ENCODE peak calls at places on chromosomes 7 and 10, in ten cellular contexts. N is astrocyte, Y is IMR-90, C is GM23248, R is PC-3, O is neural progenitor cell, K is keratinocyte, W is mammary epithelial cell, B is endothelial cell of umbilical vein, I is neuronal stem cell. H is an unnamed sample.

GRCh38 chr7:92158660-92159575 is 20.0 kb downstream of the LRRD1 start:
- DNase-seq in R (peak; percentile 71), W (peak; percentile 52), N (peak; percentile 96), K (no peak), B (no peak), Y (peak; percentile 93), I (no peak), C (peak; percentile 93), O (no peak), H (peak; percentile 82)

GRCh38 chr7:80876894-80877414 is 41.9 kb downstream of the SEMA3C start:
- DNase-seq in N (peak; percentile 84), K (no peak), C (peak; percentile 66), Y (peak; percentile 56), R (peak; percentile 80), W (peak; percentile 68), O (no peak), I (no peak), B (no peak), H (no peak)

GRCh38 chr10:25744574-25744973 is 189.5 kb upstream of the MYO3A start:
- DNase-seq in C (no peak), Y (no peak), R (no peak), K (no peak), O (no peak), I (no peak), N (no peak), W (no peak), B (no peak), H (no peak)

GRCh38 chr10:122336332-122336731 is 38.2 kb upstream of the PLEKHA1 start:
- DNase-seq in R (no peak), O (no peak), B (no peak), C (no peak), K (peak; percentile 67), I (no peak), W (no peak), N (no peak), Y (no peak), H (no peak)

GRCh38 chr10:84095821-84096497 is 43.4 kb upstream of the GHITM start:
- DNase-seq in W (no peak), C (peak; percentile 43), N (peak; percentile 39), B (peak; percentile 76), O (no peak), K (no peak), R (no peak), I (no peak), Y (no peak), H (no peak)

GRCh38 chr7:862157-862556 is 14.2 kb upstream of the GET4 start:
- DNase-seq in I (no peak), Y (no peak), K (no peak), N (no peak), W (no peak), C (no peak), B (no peak), R (no peak), O (no peak), H (no peak)

GRCh38 chr7:43138710-43139601 is 26.5 kb downstream of the HECW1 start:
- DNase-seq in K (no peak), O (peak; percentile 60), N (peak; percentile 76), W (no peak), Y (peak; percentile 20), R (no peak), B (no peak), C (peak; percentile 19), I (peak; percentile 18), H (no peak)

GRCh38 chr7:82166666-82167065 is 276.9 kb downstream of the CACNA2D1 start:
- DNase-seq in Y (no peak), W (no peak), N (no peak), O (no peak), B (no peak), R (no peak), K (no peak), I (no peak), C (no peak), H (no peak)

GRCh38 chr7:157444843-157445135 is 108.0 kb downstream of the DNAJB6 start:
- DNase-seq in B (no peak), C (no peak), Y (no peak), I (no peak), N (no peak), R (no peak), O (no peak), K (no peak), W (no peak), H (no peak)

GRCh38 chr10:13690281-13690825 is 103.6 kb downstream of the PRPF18 start:
- DNase-seq in K (peak; percentile 50), W (peak; percentile 95), B (no peak), I (no peak), N (no peak), O (peak; percentile 63), Y (no peak), C (no peak), R (no peak), H (no peak)

DNA sequence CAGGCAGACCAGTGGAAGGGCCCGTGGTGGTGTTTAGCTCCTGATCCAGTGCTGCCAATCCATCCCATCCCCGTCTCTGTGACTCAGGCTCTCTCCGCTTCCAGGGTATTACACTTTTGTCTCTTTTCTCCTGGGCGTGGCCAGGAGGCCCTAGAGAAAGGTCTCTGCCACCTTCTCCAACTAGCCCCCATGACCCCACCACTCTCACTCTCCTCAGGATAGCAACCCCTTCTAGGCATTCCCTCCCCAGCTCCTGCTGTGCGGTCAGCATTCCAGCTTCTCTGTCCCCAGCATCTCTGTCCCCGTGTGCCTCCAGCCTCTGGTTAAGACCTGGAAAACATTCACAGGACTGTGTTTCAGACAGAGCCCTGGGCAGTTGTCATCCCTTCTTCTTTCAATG is 36.2 kb upstream of the R3HCC1L start:
- DNase-seq in B (no peak), Y (no peak), W (no peak), I (no peak), R (no peak), K (no peak), O (peak; percentile 41), N (no peak), C (no peak), H (no peak)
- H3K4me3 ChIP-seq in B (no peak overlapping the region), Y (no peak overlapping the region), W (no peak overlapping the region), I (no peak overlapping the region), R (no peak overlapping the region), K (no peak overlapping the region), O (no peak overlapping the region), N (no peak overlapping the region), C (no peak overlapping the region), H (no peak overlapping the region)

GRCh38 chr7:70785427-70785826 is 346.5 kb upstream of the GALNT17 start:
- DNase-seq in I (no peak), K (peak; percentile 53), C (no peak), R (no peak), O (no peak), B (no peak), N (no peak), Y (no peak), W (peak; percentile 70), H (no peak)

GRCh38 chr7:70788276-70788675 is 343.7 kb upstream of the GALNT17 start:
- DNase-seq in Y (no peak), K (no peak), I (no peak), R (no peak), C (no peak), W (no peak), O (no peak), B (no peak), N (no peak), H (no peak)

GRCh38 chr7:70787772-70788171 is 344.2 kb upstream of the GALNT17 start:
- DNase-seq in N (no peak), B (no peak), R (no peak), I (no peak), O (no peak), C (no peak), W (no peak), Y (no peak), K (no peak), H (no peak)

GRCh38 chr7:70787275-70787674 is 344.7 kb upstream of the GALNT17 start:
- DNase-seq in Y (no peak), K (no peak), W (no peak), B (no peak), R (no peak), C (no peak), N (no peak), I (no peak), O (no peak), H (no peak)

GRCh38 chr7:70786076-70786475 is 345.9 kb upstream of the GALNT17 start:
- DNase-seq in Y (no peak), R (no peak), N (no peak), I (no peak), K (no peak), B (no peak), W (no peak), O (no peak), C (no peak), H (no peak)
- H3K36me3 ChIP-seq in Y (peaks cover 23% of the 10 kb centered on the region), R (no peaks in the 10 kb centered on the region), N (peaks cover 55% of the 10 kb centered on the region), I (peaks cover 28% of the 10 kb centered on the region), K (peaks cover 25% of the 10 kb centered on the region), B (no peaks in the 10 kb centered on the region), W (peaks cover 6% of the 10 kb centered on the region), O (peaks cover 34% of the 10 kb centered on the region), C (peaks cover 11% of the 10 kb centered on the region), H (peaks cover 11% of the 10 kb centered on the region)

DNA sequence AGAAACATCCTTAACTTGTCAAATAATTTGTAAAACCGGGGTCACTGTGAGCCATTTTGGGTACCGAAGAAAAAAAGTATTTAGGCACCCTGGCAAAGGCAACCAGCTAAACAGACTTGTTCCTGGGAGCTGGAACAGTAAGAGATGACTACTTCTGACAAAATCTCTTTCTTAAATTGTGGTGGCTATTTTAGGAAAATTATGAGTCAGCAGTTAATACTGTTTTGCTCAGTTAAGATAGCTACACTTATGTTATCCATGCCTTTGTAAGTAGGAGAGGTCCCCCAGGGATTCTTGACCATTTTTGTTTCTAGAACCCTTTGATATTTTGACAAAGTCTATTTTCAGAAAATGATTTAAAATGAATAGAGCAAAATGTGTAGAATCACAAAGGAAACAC is 68.7 kb downstream of the TAX1BP1 start:
- DNase-seq in N (peak; percentile 77), Y (peak; percentile 80), R (peak; percentile 28), W (peak; percentile 20), C (peak; percentile 86), O (no peak), K (no peak), I (no peak), B (no peak), H (peak; percentile 9)
- H3K4me2 ChIP-seq in N (peak overlapping the region; percentile 35), Y (no peak overlapping the region), R (no peak overlapping the region), W (peak overlapping the region; percentile 9), C (peak overlapping the region; percentile 64), O (no peak overlapping the region), K (no peak overlapping the region), I (no peak overlapping the region), B (no peak overlapping the region), H (peak overlapping the region; percentile 56)

GRCh38 chr7:139973091-139973490 is 89.7 kb downstream of the PARP12 start:
- DNase-seq in B (no peak), C (no peak), K (no peak), Y (no peak), R (no peak), W (no peak), I (no peak), O (no peak), N (no peak), H (no peak)

GRCh38 chr7:139974179-139974811 is 88.5 kb downstream of the PARP12 start:
- DNase-seq in N (no peak), W (no peak), K (no peak), C (no peak), B (no peak), Y (no peak), O (no peak), R (no peak), I (no peak), H (no peak)

GRCh38 chr7:139976838-139977656 is 85.7 kb downstream of the PARP12 start:
- DNase-seq in K (no peak), N (no peak), R (no peak), C (no peak), O (no peak), W (no peak), B (no peak), Y (no peak), I (no peak), H (no peak)

GRCh38 chr7:139972000-139972399 is 90.8 kb downstream of the PARP12 start:
- DNase-seq in I (no peak), R (no peak), N (no peak), W (no peak), B (no peak), K (no peak), Y (no peak), C (no peak), O (no peak), H (no peak)

GRCh38 chr7:139976055-139976837 is 86.5 kb downstream of the PARP12 start:
- DNase-seq in K (no peak), O (no peak), B (no peak), N (no peak), C (no peak), W (no peak), Y (no peak), R (no peak), I (no peak), H (no peak)
- H3K4me3 ChIP-seq in K (no peak overlapping the region), O (no peak overlapping the region), B (no peak overlapping the region), N (no peak overlapping the region), C (no peak overlapping the region), W (no peak overlapping the region), Y (no peak overlapping the region), R (no peak overlapping the region), I (no peak overlapping the region), H (no peak overlapping the region)

H was measured in osteoblast.